ENCODE peak calls at places on chromosomes 16 and 17, in four cellular contexts. T, A, W and V are unnamed samples.

GRCh38 chr16:70723740-70724145 is 37.9 kb upstream of the MTSS2 start:
- DNase-seq in T (no peak), A (no peak), W (no peak), V (no peak)

GRCh38 chr17:4605826-4606225 is 21.5 kb downstream of the SMTNL2 start:
- DNase-seq in T (no peak), A (no peak), W (no peak), V (no peak)

GRCh38 chr17:60249517-60249826 is 99.7 kb downstream of the CA4 start:
- DNase-seq in T (no peak), A (no peak), W (no peak), V (no peak)

GRCh38 chr17:81245024-81245664 is 6.0 kb downstream of the NDUFAF8 start:
- DNase-seq in T (no peak), A (no peak), W (no peak), V (no peak)

GRCh38 chr17:17044846-17045561 is 2.7 kb downstream of the MPRIP start:
- DNase-seq in T (peak; percentile 23), A (no peak), W (no peak), V (no peak)

GRCh38 chr17:17783825-17784598 is 52.8 kb downstream of the SREBF1 start:
- DNase-seq in T (peak; percentile 55), A (peak; percentile 62), W (no peak), V (peak; percentile 60)

GRCh38 chr16:17633146-17633966 is 162.6 kb upstream of the XYLT1 start:
- DNase-seq in T (no peak), A (no peak), W (no peak), V (no peak)

GRCh38 chr16:59545666-59546065 is 811.5 kb upstream of the GOT2 start:
- DNase-seq in T (no peak), A (no peak), W (no peak), V (no peak)

GRCh38 chr17:78708510-78708973 is 73.5 kb downstream of the CYTH1 start:
- DNase-seq in T (peak; percentile 76), A (peak; percentile 47), W (peak; percentile 44), V (peak; percentile 80)

GRCh38 chr16:72972878-72973571 is 74.9 kb downstream of the ZFHX3 start:
- DNase-seq in T (no peak), A (no peak), W (no peak), V (no peak)

GRCh38 chr16:57091990-57092785 is at the start of gene CPNE2:
- DNase-seq in T (peak; percentile 42), A (peak; percentile 62), W (peak; percentile 60), V (peak; percentile 95)

GRCh38 chr17:37642706-37643105 is 540 bp downstream of the DDX52 start:
- DNase-seq in T (no peak), A (no peak), W (no peak), V (no peak)

GRCh38 chr16:72939247-72939646 is 108.7 kb downstream of the ZFHX3 start:
- DNase-seq in T (no peak), A (no peak), W (no peak), V (no peak)

GRCh38 chr16:81473561-81473960 is 29.0 kb downstream of the CMIP start:
- DNase-seq in T (no peak), A (no peak), W (no peak), V (no peak)

GRCh38 chr17:2955931-2956582 is 107.3 kb downstream of the OR1D5 start:
- DNase-seq in T (no peak), A (no peak), W (no peak), V (no peak)

GRCh38 chr17:59366773-59367656 is 35.6 kb downstream of the YPEL2 start:
- DNase-seq in T (no peak), A (no peak), W (no peak), V (no peak)

GRCh38 chr17:29162909-29163341 is 17.3 kb downstream of the MYO18A start:
- DNase-seq in T (no peak), A (no peak), W (no peak), V (no peak)

GRCh38 chr16:47054306-47054705 is 80.8 kb upstream of the DNAJA2 start:
- DNase-seq in T (no peak), A (no peak), W (no peak), V (no peak)

GRCh38 chr17:38465420-38466345 is 37.4 kb downstream of the ARHGAP23 start:
- DNase-seq in T (no peak), A (no peak), W (no peak), V (peak; percentile 46)